ENCODE peak calls at places on chromosomes 11 and 22, in four cellular contexts. W is suprapubic skin, A is Panc1, U is left lung. R is an unnamed sample. For H3K4me1, the result is how much of the 10 kb centered on the place peaks cover.

GRCh38 chr22:47380692-47381091 is 618.2 kb downstream of the TBC1D22A start:
- DNase-seq in W (no peak), A (no peak), U (no peak), R (peak)

GRCh38 chr22:41178425-41178975 is 26.6 kb upstream of the L3MBTL2 start:
- DNase-seq in W (no peak), A (no peak), U (no peak), R (peak)

GRCh38 chr22:44080936-44081853 is 57.1 kb downstream of the PARVB start:
- DNase-seq in W (no peak), A (peak), U (peak), R (peak)

GRCh38 chr11:121656333-121657090 is 203.7 kb upstream of the SORL1-AS1 start:
- DNase-seq in W (no peak), A (no peak), U (no peak), R (no peak)

GRCh38 chr11:127627629-127628462 is 627.3 kb upstream of the KIRREL3 start:
- DNase-seq in W (no peak), A (no peak), U (peak), R (no peak)

GRCh38 chr11:1267441-1268100 is 41.9 kb downstream of the TOLLIP start:
- DNase-seq in W (no peak), A (no peak), U (no peak), R (no peak)

GRCh38 chr11:72686639-72687215 is 12.5 kb upstream of the PDE2A start:
- DNase-seq in W (no peak), A (no peak), U (no peak), R (no peak)

GRCh38 chr11:104823638-104824037 is 74.6 kb downstream of the CASP12 start:
- DNase-seq in W (no peak), A (no peak), U (no peak), R (no peak)

GRCh38 chr11:117915219-117915618 is 14.0 kb downstream of the TMPRSS13 start:
- DNase-seq in W (peak), A (no peak), U (peak), R (no peak)

GRCh38 chr11:74018331-74019005 is 9.6 kb upstream of the UCP3 start:
- DNase-seq in W (peak), A (no peak), U (peak), R (peak)

GRCh38 chr22:17346578-17346977 is 22.7 kb upstream of the CECR2 start:
- DNase-seq in W (no peak), A (no peak), U (no peak), R (no peak)

GRCh38 chr22:17570851-17571631 is 7.7 kb downstream of the SLC25A18 start:
- DNase-seq in W (peak), A (no peak), U (no peak), R (peak)

GRCh38 chr22:32587449-32587848 is 112.8 kb downstream of the FBXO7 start:
- DNase-seq in W (peak), A (no peak), U (no peak), R (no peak)

GRCh38 chr22:49133541-49133940 is 694.1 kb downstream of the BRD1 start:
- DNase-seq in W (peak), A (no peak), U (no peak), R (no peak)

GRCh38 chr11:65293909-65294381 is 20.7 kb upstream of the CDC42EP2 start:
- DNase-seq in W (no peak), A (no peak), U (no peak), R (no peak)

GRCh38 chr11:64060861-64061444 is 25.2 kb downstream of the FLRT1 start:
- DNase-seq in W (no peak), A (no peak), U (peak), R (no peak)

GRCh38 chr11:285021-285893 is 3.7 kb upstream of the PGGHG start:
- DNase-seq in W (peak), A (no peak), U (peak), R (no peak)

GRCh38 chr22:46289244-46289891 is 7.3 kb upstream of the GTSE1 start:
- DNase-seq in W (no peak), A (no peak), U (no peak), R (no peak)

GRCh38 chr22:45246060-45246985 is 5.6 kb upstream of the KIAA0930 start:
- DNase-seq in W (no peak), A (peak), U (no peak), R (no peak)

GRCh38 chr22:43343262-43343988 is at the start of gene SCUBE1:
- DNase-seq in W (no peak), A (no peak), U (peak), R (no peak)

GRCh38 chr11:9615031-9615451 is 41.6 kb downstream of the WEE1 start:
- DNase-seq in W (peak), A (no peak), U (no peak), R (peak)

GRCh38 chr22:47442821-47443220 is 680.4 kb downstream of the TBC1D22A start:
- DNase-seq in W (no peak), A (no peak), U (no peak), R (no peak)

GRCh38 chr11:79461144-79461543 is 20.3 kb upstream of the TENM4 start:
- DNase-seq in W (no peak), A (peak), U (no peak), R (no peak)

GRCh38 chr11:47437218-47437745 is 11.0 kb upstream of the PSMC3 start:
- DNase-seq in W (no peak), A (no peak), U (no peak), R (no peak)

GRCh38 chr11:398826-399225 is 4.8 kb downstream of the PKP3 start:
- DNase-seq in W (no peak), A (no peak), U (no peak), R (no peak)

GRCh38 chr11:128057786-128058395 is 529.5 kb downstream of the ETS1 start:
- DNase-seq in W (no peak), A (no peak), U (no peak), R (no peak)

GRCh38 chr22:46849101-46849500 is 86.7 kb downstream of the TBC1D22A start:
- DNase-seq in W (no peak), A (no peak), U (no peak), R (no peak)

GRCh38 chr22:37618072-37618656 is 9.5 kb downstream of the GGA1 start:
- DNase-seq in W (no peak), A (no peak), U (no peak), R (no peak)

GRCh38 chr11:134045799-134046635 is 22.9 kb upstream of the JAM3 start:
- DNase-seq in W (no peak), A (no peak), U (no peak), R (no peak)

GRCh38 chr11:104522650-104523049 is 358.7 kb upstream of the PDGFD start:
- DNase-seq in W (no peak), A (no peak), U (no peak), R (no peak)

GRCh38 chr11:78377625-78378418 is 39.8 kb downstream of the GAB2 start:
- DNase-seq in W (no peak), A (no peak), U (no peak), R (no peak)

DNA sequence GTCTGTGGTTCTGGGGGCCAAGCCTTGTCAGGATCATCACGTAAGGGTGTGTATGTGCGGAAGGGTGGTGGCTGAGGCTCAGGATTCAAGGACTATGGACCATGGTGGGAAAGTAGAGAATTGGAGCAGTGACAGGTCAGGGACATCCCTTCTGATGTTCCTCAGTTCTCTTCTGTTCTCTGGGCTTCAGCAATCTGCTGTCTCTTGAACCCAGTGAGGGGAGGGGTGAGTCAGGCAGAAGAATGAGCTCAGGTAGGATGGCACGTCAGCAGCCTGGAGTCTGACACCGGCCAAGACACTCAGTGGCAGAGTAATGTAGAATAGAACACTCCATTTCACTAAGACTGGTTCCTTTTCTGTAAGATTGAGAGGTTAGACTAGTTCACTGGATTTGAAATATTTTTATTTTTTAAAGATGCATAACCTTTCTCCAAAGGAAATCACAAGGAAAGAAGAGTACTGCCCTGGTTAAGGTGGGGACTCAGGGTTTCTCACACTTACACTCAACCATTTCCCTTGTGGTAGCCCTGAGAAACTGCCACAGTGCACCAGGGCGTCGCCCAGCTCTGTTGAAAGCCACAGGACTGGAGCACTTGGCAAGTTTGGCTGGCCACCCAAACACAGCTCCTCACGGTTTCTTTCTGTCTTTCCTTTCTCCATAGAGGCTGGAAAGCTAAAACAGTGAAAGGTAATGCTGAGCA is 23.2 kb upstream of the MICAL2 start:
- DNase-seq in W (no peak), A (no peak), U (peak), R (peak)
- TF ChIP-seq CTCF in W (peak), A (no peak), U (peak), R (peak)

GRCh38 chr22:31329453-31330215 is 16.5 kb downstream of the PATZ1 start:
- DNase-seq in W (no peak), A (no peak), U (no peak), R (no peak)

GRCh38 chr22:31327786-31328544 is 18.2 kb downstream of the PATZ1 start:
- DNase-seq in W (no peak), A (no peak), U (no peak), R (no peak)

GRCh38 chr22:31329029-31329428 is 17.1 kb downstream of the PATZ1 start:
- DNase-seq in W (no peak), A (no peak), U (no peak), R (no peak)

GRCh38 chr22:31326877-31327276 is 19.3 kb downstream of the PATZ1 start:
- DNase-seq in W (no peak), A (no peak), U (no peak), R (no peak)

DNA sequence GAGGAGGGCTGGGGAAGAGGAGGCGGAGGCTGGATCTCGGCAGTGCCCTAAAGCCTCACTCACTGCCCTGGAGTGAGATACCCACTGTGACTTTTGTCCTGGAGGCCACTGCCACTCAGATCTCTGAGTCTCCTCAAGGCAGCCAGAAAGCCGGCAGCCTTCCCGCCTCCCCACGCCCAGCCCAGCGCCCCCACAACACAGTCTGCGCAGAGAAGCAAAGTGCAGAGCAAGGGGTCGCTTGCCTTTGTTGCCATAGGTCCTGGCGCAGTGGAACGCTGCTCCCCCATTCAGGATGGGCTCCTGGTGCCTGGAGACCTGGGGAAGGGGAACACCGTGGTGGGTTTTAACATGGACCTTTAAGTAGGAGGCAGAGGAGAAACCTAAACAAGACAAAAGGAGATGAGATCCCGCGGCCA is 17.6 kb downstream of the PATZ1 start:
- DNase-seq in W (no peak), A (no peak), U (no peak), R (no peak)
- H3K4me1 ChIP-seq in W (under half), A (under half), U (under half), R (under half)

DNA sequence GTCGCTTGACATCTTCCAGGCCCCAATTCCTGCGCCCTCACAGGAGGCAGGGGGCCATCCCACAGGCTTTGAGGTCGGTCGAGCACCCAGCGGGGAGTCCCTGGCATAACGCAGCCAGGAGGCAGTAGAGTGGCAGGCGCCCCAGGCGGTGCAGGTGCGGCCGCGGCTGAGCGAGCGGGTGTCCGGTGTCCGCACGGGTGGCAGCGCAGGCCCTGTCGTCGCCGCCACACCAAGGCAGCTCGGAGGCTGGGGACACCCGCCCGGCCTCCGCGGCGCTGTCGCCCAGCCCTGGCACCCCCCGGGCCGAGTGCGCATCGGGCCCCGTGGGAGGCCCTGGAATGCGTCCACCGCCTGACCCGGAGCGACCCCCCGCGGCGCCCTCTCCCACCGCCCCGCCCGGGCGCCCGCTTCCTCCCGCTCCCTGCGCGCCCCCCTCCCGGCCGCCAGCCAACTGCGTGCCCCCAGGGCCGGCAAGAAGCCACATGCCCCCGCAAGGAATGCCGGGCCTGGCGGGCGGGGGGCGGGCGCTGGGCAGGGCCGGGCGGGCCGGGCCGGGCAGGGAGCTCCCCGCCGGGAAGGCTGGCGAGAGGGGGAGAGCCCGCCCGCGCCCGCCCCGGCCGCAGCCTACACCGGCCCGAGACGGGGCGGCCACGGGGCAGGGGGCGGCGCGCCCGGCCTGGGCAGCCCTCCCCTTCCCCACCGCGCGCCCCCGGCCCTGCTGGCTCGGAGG is 33.9 kb downstream of the PRDM11 start:
- DNase-seq in W (no peak), A (no peak), U (peak), R (no peak)
- TF ChIP-seq CTCF in W (peak), A (peak), U (peak), R (no peak)

DNA sequence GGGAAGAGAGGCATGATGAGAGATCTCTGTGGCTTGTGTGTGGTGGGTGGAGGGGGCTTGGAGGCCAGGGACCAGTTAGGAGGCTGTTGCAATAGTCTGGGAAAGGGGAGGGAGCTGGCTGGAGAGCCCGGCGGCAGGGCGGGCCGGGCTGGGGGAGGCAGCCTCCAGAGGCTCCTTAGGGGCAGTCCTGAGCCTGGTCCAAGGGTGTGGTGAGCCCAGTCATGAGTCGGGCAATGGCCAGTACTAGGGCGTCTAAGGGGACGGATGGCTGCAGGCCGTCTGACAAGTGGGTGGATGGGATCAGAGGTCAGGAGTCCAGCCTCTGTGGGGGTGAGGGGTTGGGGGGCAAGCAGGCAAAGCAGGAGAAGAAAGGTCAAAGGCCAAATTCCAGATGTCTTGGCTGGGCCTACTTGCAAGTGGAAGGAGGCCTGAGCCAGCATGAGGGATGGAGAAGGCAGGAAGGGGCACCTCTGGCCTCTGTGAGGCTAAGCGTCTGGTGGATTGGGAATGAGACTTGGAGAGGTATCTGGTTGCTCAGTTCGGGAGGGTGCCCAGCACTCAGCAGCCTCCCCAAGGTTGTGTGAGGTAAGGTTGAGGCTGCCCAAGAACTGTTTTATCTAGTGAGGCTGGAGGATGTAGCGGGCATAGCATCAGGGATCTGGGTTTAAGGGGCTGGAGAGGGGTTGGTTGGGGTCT is 6.0 kb upstream of the CD248 start:
- DNase-seq in W (peak), A (no peak), U (no peak), R (no peak)
- H3K4me1 ChIP-seq in W (half or more), A (under half), U (under half), R (under half)

GRCh38 chr11:12642040-12642439 is 32.2 kb upstream of the TEAD1 start:
- DNase-seq in W (no peak), A (no peak), U (no peak), R (no peak)
- TF ChIP-seq CTCF in W (no peak), A (no peak), U (no peak), R (no peak)

GRCh38 chr11:120191058-120191457 is 19.8 kb upstream of the OAF start:
- DNase-seq in W (no peak), A (no peak), U (no peak), R (no peak)
- H3K4me1 ChIP-seq in W (under half), A (under half), U (under half), R (under half)

DNA sequence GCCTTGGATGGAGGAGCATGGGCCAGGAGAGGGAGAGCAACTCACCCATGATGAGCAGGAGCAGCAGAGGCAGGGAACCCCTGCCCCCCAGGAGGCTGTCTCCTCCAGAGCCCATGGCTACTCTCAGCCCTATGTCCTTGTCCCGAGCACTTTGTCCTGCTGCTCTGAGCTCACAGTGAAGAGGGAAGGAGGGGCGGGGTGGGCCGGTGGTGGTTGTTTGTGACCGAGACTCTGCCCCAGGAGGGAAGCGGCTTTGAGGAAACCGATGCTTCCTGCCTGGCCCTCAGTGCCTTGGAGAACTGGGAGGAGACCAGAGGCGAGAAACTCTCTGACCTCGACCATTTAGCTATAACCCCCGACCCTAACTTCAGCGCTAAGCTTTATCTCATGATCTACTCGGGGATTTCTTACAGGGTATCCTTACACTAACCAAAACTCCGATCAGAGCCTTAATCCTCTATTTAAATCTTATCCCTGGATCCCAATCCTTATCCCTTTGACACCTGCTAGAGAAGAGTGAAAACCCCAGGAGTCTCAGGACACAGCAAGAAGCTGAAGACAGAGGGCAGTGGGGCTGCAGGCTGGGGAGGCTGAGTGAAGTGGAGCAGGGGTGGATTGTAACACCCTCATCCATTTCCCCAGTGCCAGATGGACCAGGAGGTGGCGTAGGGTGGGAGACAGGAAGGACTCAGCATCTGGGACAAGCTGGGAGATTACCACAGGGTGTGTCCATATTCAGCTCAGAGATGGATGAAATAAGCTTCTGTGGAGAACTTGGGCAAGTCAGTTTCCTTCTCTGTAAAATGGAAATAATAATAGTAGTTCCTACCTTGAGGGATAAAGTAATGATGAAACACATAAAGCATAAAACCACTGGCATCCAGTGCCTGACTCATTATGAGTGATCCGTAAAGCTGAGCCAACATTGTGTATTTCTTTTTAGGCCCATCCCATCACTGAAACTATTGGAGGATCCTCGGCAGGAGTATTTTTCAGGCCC is at the start of gene ROBO4:
- DNase-seq in W (no peak), A (peak), U (no peak), R (peak)
- TF ChIP-seq CTCF in W (no peak), A (no peak), U (no peak), R (no peak)

DNA sequence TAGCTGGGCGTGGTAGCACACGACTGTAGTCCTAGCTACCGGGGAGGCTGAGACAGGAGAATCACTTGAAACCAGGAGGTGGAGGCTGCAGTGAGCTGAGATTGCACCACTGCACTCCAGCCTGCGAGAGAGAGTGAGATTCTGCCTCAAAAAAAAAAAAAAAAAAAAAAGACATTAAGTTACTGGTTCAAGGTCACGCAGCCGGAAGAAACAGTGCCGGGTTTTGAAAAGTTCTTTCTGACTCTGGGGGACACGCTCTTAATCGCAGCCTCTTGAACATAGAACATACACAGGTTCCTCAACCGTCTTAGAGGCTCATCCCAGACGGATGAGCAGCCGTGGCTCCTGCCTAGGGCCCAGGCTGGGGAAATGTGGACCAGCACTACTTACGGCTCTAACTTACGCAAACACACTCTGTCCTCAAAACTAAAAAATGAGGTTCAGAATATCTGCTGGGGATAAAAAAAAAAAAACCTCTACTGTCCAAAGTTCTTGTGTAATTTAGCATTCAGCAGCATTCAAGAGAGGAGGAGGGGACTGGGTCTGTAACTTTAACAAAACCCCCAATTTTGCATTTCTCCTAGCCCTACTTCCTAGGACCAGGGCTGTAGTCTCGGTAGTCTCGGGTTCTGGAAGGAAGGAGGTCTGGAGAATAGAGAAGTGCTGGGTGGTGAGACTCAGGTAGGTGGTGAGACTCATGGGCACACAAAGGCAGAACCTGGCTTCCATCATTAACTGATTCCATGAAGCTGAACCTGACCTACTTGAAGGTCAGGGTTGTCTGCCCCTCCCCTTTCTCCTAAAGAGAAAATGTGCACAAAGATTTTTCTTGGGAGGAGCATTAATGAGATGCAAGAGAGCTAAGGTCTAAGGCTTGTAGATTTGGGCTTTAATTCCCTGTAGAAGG is 6.0 kb downstream of the SPTBN2 start:
- DNase-seq in W (no peak), A (no peak), U (no peak), R (no peak)
- H3K4me1 ChIP-seq in W (under half), A (under half), U (under half), R (under half)